ENCODE peak calls at places on chromosomes 5 and 9, in eight cellular contexts. O, R, T, J, V, G, I and S are unnamed samples.

GRCh38 chr5:9239626-9240025 is 306.2 kb downstream of the SEMA5A start:
- DNase-seq in O (no peak), R (no peak), T (peak), J (no peak), V (no peak), G (no peak), I (no peak), S (no peak)

GRCh38 chr5:140131967-140132409 is 6.3 kb downstream of the IGIP start:
- DNase-seq in O (no peak), R (no peak), T (peak), J (no peak), V (peak), G (no peak), I (peak), S (no peak)

GRCh38 chr9:125953314-125954019 is 206.3 kb downstream of the PBX3 start:
- DNase-seq in O (no peak), R (no peak), T (no peak), J (no peak), V (no peak), G (no peak), I (no peak), S (no peak)

GRCh38 chr9:113992276-113992951 is 85.7 kb downstream of the AMBP start:
- DNase-seq in O (peak), R (no peak), T (no peak), J (no peak), V (peak), G (no peak), I (no peak), S (no peak)

GRCh38 chr5:9716838-9717281 is 86.7 kb upstream of the TAS2R1 start:
- DNase-seq in O (no peak), R (no peak), T (no peak), J (no peak), V (peak), G (no peak), I (no peak), S (no peak)

GRCh38 chr9:1709347-1709746 is 305.8 kb upstream of the SMARCA2 start:
- DNase-seq in O (no peak), R (no peak), T (no peak), J (no peak), V (no peak), G (no peak), I (peak), S (peak)

GRCh38 chr9:75624984-75625383 is 265.5 kb upstream of the PCSK5 start:
- DNase-seq in O (no peak), R (no peak), T (no peak), J (no peak), V (peak), G (no peak), I (no peak), S (no peak)

GRCh38 chr9:88653926-88654325 is 118.9 kb downstream of the NXNL2 start:
- DNase-seq in O (no peak), R (no peak), T (no peak), J (no peak), V (no peak), G (no peak), I (no peak), S (no peak)

GRCh38 chr5:121763674-121764073 is 88.0 kb upstream of the FTMT start:
- DNase-seq in O (no peak), R (no peak), T (no peak), J (no peak), V (no peak), G (no peak), I (no peak), S (no peak)

GRCh38 chr9:137237759-137238726 is 3.0 kb upstream of the TUBB4B start:
- DNase-seq in O (peak), R (no peak), T (no peak), J (no peak), V (no peak), G (no peak), I (no peak), S (no peak)

GRCh38 chr9:6109571-6109970 is 94.1 kb upstream of the RANBP6 start:
- DNase-seq in O (no peak), R (no peak), T (no peak), J (no peak), V (no peak), G (no peak), I (no peak), S (no peak)

GRCh38 chr9:975740-976257 is 656 bp upstream of the DMRT3 start:
- DNase-seq in O (no peak), R (no peak), T (no peak), J (no peak), V (no peak), G (no peak), I (no peak), S (no peak)

GRCh38 chr5:119370521-119370920 is 14.7 kb downstream of the TNFAIP8 start:
- DNase-seq in O (no peak), R (no peak), T (no peak), J (no peak), V (no peak), G (no peak), I (no peak), S (no peak)

GRCh38 chr5:179222246-179223017 is 122.8 kb downstream of the ADAMTS2 start:
- DNase-seq in O (no peak), R (no peak), T (no peak), J (no peak), V (no peak), G (no peak), I (no peak), S (no peak)

GRCh38 chr5:4205408-4205807 is 609.8 kb downstream of the IRX1 start:
- DNase-seq in O (no peak), R (no peak), T (no peak), J (no peak), V (no peak), G (no peak), I (no peak), S (no peak)

GRCh38 chr9:97853844-97854695 is 1.0 kb downstream of the FOXE1 start:
- DNase-seq in O (peak), R (no peak), T (peak), J (no peak), V (no peak), G (peak), I (peak), S (peak)

GRCh38 chr5:115578657-115579056 is 23.6 kb downstream of the TICAM2 start:
- DNase-seq in O (no peak), R (no peak), T (no peak), J (no peak), V (no peak), G (no peak), I (no peak), S (no peak)

GRCh38 chr9:89309608-89310485 is 1.1 kb upstream of the CKS2 start:
- DNase-seq in O (no peak), R (no peak), T (no peak), J (no peak), V (peak), G (no peak), I (peak), S (peak)